ENCODE peak calls at places on chromosomes 16 and 17, in six cellular contexts. E is bronchial epithelial cell, F is heart left ventricle, V is uterus, C is fibroblast of lung, M is astrocyte. T is an unnamed sample.

GRCh38 chr17:1484586-1485310 is 7.7 kb downstream of the MYO1C start:
- DNase-seq in E (peak), V (peak), C (peak), M (no peak), F (no peak), T (peak)

GRCh38 chr17:74210191-74211140 is 2.9 kb upstream of the TTYH2 start:
- DNase-seq in F (peak), C (peak), V (peak), E (peak), M (peak), T (peak)

GRCh38 chr17:28598799-28599310 is at the start of gene SPAG5:
- DNase-seq in V (peak), M (peak), F (peak), E (peak), C (peak), T (peak)

GRCh38 chr16:84186685-84187437 is at the start of gene TAF1C:
- DNase-seq in C (peak), M (peak), F (peak), V (peak), E (peak), T (peak)

GRCh38 chr16:526181-527014 is 1.1 kb upstream of the CAPN15 start:
- DNase-seq in C (peak), F (peak), E (peak), M (peak), V (no peak), T (peak)

GRCh38 chr16:50121278-50121677 is 31.8 kb upstream of the TENT4B start:
- DNase-seq in V (no peak), E (no peak), C (no peak), M (no peak), F (no peak), T (no peak)

GRCh38 chr17:28993645-28994426 is 12.0 kb downstream of the SEZ6 start:
- DNase-seq in V (no peak), C (no peak), E (no peak), F (peak), M (no peak), T (no peak)

GRCh38 chr17:44982113-44982702 is 14.1 kb upstream of the C1QL1 start:
- DNase-seq in V (no peak), E (no peak), C (no peak), F (no peak), M (no peak), T (no peak)

GRCh38 chr16:495127-495748 is 32.3 kb upstream of the CAPN15 start:
- DNase-seq in M (no peak), F (no peak), E (peak), C (peak), V (no peak), T (peak)

GRCh38 chr17:76077582-76078110 is 1.3 kb upstream of the ZACN start:
- DNase-seq in C (no peak), E (no peak), F (no peak), V (no peak), M (no peak), T (no peak)

GRCh38 chr17:49516190-49516589 is 21.1 kb downstream of the NGFR start:
- DNase-seq in C (no peak), V (no peak), E (no peak), M (no peak), F (no peak), T (peak)

GRCh38 chr17:49913226-49914095 is 55.5 kb upstream of the DLX4 start:
- DNase-seq in F (no peak), V (no peak), M (peak), C (no peak), E (peak), T (peak)

GRCh38 chr16:55499951-55500350 is 8.9 kb upstream of the LPCAT2 start:
- DNase-seq in V (no peak), C (peak), F (no peak), E (peak), M (peak), T (peak)

GRCh38 chr17:9021158-9021984 is at the start of gene NTN1:
- DNase-seq in C (peak), F (peak), M (peak), V (peak), E (no peak), T (peak)

GRCh38 chr17:63950940-63951907 is 19.1 kb upstream of the CD79B start:
- DNase-seq in E (peak), M (no peak), F (no peak), V (no peak), C (no peak), T (no peak)

GRCh38 chr17:4142107-4142900 is 526 bp downstream of the ZZEF1 start:
- DNase-seq in F (peak), E (no peak), V (peak), C (peak), M (peak), T (no peak)

GRCh38 chr17:32100971-32101631 is 41.2 kb upstream of the RHOT1 start:
- DNase-seq in M (no peak), F (no peak), C (no peak), V (no peak), E (no peak), T (peak)

GRCh38 chr17:4599505-4600281 is 15.4 kb downstream of the SMTNL2 start:
- DNase-seq in M (no peak), C (peak), F (peak), V (peak), E (no peak), T (peak)

GRCh38 chr16:90077757-90078593 is 844 bp upstream of the PRDM7 start:
- DNase-seq in E (peak), F (no peak), C (peak), V (no peak), M (peak), T (peak)

GRCh38 chr17:17443173-17443572 is 33.6 kb upstream of the MED9 start:
- DNase-seq in F (no peak), C (no peak), V (no peak), E (peak), M (no peak), T (no peak)

GRCh38 chr16:59697236-59697635 is 963.1 kb upstream of the GOT2 start:
- DNase-seq in E (no peak), M (peak), F (no peak), V (no peak), C (peak), T (no peak)

GRCh38 chr16:84156342-84156784 is 11.3 kb downstream of the DNAAF1 start:
- DNase-seq in C (peak), E (peak), M (peak), F (no peak), V (no peak), T (no peak)

GRCh38 chr16:30358990-30359870 is 4.1 kb upstream of the CD2BP2 start:
- DNase-seq in V (no peak), E (no peak), C (no peak), M (no peak), F (no peak), T (no peak)
- TF ChIP-seq CTCF in V (no peak), E (no peak), C (no peak), M (no peak), F (no peak), T (no peak)

DNA sequence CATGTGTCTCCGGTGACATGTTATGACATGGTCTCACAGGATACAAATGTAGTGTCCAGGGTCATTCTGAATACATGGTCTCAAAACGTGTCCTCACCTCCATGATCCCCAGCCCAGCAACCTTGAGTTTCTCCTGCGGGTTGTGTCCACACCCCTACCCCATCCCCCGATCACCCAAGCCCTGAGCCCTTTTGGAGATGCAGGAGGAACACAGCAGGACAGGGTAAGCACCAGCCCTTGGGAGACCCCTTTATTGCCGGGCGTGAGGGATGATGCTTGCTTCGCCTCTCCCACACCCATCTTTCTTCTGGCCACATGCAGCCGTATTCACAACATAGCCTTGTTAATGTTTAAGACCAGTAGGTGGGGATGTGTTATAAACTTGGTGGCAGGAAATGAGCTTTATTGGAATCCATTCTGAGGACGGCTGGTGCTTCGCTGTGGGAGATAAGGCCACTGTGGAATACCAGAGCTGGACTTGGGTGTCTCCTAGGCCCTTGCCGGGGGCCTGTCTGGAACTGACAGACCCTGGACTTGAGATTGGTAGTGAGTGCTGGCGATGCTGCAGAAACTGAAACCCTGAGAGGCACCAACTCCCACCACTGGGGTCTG is 5.5 kb downstream of the TMEM132E start:
- DNase-seq in V (no peak), E (peak), M (peak), C (peak), F (no peak), T (peak)
- TF ChIP-seq CTCF in V (no peak), E (peak), M (no peak), C (no peak), F (no peak), T (no peak)

GRCh38 chr16:81198635-81199034 is 39.9 kb upstream of the BCO1 start:
- DNase-seq in C (peak), V (no peak), M (no peak), F (no peak), E (no peak), T (peak)
- TF ChIP-seq CTCF in C (peak), V (no peak), M (no peak), F (no peak), E (peak), T (peak)

DNA sequence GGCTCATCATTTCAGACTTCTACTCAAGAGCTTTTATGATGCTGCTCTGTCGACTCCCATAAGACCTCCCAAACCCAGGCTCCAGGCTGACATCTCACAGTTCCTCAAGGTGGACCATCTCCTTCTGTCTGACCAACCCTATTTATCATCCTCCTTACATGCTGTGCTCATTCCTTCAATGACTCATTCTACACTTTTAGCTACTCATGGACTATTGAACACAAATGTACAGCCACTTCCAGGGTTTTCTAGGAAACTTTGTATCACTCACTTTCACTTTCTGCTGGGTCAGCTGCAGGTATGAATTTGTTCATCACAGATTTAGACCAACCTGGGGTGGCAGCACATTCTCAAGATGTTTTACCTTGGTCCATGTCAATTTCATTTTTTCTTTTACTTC is 162.4 kb upstream of the FAM20A start:
- DNase-seq in E (peak), V (no peak), C (no peak), F (no peak), M (peak), T (peak)
- TF ChIP-seq CTCF in E (no peak), V (no peak), C (no peak), F (no peak), M (no peak), T (no peak)